ENCODE peak calls at places on chromosomes 7 and 10, in four cellular contexts. Y, G, V and J are unnamed samples.
A peak's percentile ranks its signal among the peaks of the same experiment; 100 is the strongest.

GRCh38 chr10:59623100-59623822 is 86.4 kb downstream of the SLC16A9 start:
- DNase-seq in Y (no peak), G (no peak), V (no peak), J (no peak)

GRCh38 chr10:100731603-100732596 is 13.5 kb upstream of the PAX2 start:
- DNase-seq in Y (no peak), G (peak; percentile 33), V (no peak), J (no peak)

GRCh38 chr7:19268737-19269136 is 123.5 kb upstream of the FERD3L start:
- DNase-seq in Y (no peak), G (no peak), V (no peak), J (no peak)

GRCh38 chr10:5419466-5420094 is 7.2 kb downstream of the NET1 start:
- DNase-seq in Y (no peak), G (no peak), V (no peak), J (no peak)

GRCh38 chr10:132671171-132672154 is 114.5 kb downstream of the NKX6-2 start:
- DNase-seq in Y (no peak), G (no peak), V (peak; percentile 59), J (peak; percentile 24)

GRCh38 chr10:91220194-91220953 is at the start of gene PCGF5:
- DNase-seq in Y (peak; percentile 29), G (peak; percentile 96), V (peak; percentile 86), J (peak; percentile 89)

GRCh38 chr10:66414943-66415342 is 510.9 kb upstream of the LRRTM3 start:
- DNase-seq in Y (no peak), G (no peak), V (no peak), J (no peak)

GRCh38 chr10:109978481-109978880 is 29.3 kb upstream of the ADD3 start:
- DNase-seq in Y (no peak), G (no peak), V (peak; percentile 44), J (peak; percentile 74)

GRCh38 chr10:61902448-61903183 is 1.1 kb downstream of the ARID5B start:
- DNase-seq in Y (no peak), G (peak; percentile 62), V (peak; percentile 42), J (no peak)

GRCh38 chr7:67484244-67484751 is 487.7 kb downstream of the TYW1 start:
- DNase-seq in Y (peak; percentile 61), G (peak; percentile 77), V (peak; percentile 73), J (peak; percentile 80)

GRCh38 chr10:70492786-70493659 is 14.5 kb downstream of the PALD1 start:
- DNase-seq in Y (no peak), G (no peak), V (no peak), J (no peak)
- TF ChIP-seq TEAD4 in Y (no peak), G (no peak), V (no peak), J (no peak)

DNA sequence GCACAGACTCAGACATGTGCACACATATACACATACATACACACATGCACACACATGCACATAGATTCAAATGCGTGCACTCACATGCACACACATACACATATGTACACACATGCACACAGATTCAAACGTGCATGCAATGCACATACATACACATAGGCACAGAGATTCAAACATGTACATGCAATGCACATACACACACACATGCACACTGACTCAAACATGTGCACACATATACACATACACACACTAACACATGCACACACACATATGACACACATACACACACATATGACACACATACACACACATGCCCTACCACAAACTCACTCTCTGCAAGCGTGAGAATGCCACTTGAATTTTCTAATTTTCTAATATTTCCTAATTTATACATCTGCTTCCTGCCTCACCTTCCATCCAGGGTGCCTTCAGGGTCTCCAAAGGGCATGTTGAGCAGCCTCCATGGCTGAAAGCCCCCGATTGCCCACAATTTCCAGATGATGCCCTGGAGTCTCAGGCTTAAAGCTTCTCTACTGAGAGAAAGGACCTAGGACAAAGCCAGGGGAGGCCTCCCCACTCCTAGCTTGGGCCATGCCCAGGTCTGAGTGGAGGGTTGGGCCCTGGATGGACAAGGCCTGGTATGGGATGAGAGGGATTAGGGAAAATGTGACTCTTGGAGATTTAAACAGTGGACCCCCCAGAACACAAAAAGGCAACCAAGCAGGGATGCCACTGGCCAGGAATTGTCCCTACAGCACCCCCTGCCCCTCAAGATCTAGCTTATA is 487.1 kb downstream of the TCERG1L start:
- DNase-seq in Y (no peak), G (no peak), V (no peak), J (no peak)
- TF ChIP-seq TEAD4 in Y (no peak), G (no peak), V (no peak), J (no peak)

DNA sequence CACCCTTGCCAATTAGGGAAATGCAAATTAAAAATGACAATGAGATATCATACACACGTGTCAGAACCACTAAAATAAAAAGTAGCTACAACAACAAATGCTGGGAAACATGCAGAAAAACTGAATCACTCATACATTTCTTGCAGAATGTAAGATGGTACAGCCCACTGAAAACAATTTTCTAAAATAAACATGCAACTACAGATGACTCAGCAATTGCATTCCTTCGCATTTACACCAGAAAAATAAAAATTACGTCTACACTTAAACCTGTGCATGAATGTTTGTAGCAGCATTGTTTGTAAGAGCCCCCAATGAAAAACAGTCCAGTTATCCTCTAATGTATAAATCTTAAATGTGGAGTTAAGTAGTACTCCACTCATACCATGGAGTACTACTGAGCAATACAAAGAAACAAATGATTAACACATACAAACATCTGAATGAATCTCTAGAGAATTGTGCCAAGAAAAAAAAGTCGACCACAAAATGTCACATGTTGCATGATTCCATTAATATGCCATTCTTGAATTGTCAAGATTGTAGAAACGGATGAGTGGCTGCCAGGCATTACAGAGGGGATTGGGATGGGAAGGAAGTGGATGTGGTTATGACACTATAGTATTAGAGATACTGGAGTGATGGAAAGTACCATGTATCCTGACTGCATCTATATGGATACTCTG is 134.6 kb upstream of the NPSR1 start:
- DNase-seq in Y (no peak), G (no peak), V (no peak), J (no peak)
- TF ChIP-seq TEAD4 in Y (no peak), G (no peak), V (no peak), J (no peak)

DNA sequence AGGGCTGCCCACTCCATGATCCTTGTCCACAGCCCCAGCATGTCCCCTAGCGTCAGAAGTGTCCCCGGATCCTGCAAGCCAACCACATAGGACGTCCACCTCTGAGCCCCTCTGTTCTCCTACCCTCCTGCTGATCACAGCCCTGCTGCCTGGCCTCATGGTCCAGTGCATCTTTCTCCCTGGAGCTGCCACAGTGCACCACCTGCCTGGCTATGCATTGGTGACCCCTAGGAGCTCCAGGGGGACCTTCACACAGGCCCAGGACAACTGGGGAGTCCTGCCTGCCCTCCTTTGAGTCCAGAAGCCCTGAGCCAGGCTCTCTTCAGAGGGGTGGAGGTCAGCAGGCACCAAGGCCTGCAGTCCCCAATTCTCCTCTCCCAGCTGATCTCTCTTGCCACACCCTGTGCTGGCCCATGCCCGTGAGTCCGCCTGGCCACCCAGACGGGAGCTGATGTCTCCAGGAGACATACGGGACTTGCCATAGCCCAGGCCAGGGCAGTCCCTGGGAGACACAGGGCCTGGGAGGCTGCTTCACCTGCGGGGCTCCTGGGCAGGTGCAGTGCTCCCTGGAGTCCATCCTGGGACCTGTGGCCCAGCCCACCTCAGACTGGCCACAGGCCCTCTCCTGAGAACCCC is 77.4 kb upstream of the RET start:
- DNase-seq in Y (no peak), G (peak; percentile 19), V (no peak), J (no peak)
- TF ChIP-seq TEAD4 in Y (no peak), G (no peak), V (no peak), J (no peak)

DNA sequence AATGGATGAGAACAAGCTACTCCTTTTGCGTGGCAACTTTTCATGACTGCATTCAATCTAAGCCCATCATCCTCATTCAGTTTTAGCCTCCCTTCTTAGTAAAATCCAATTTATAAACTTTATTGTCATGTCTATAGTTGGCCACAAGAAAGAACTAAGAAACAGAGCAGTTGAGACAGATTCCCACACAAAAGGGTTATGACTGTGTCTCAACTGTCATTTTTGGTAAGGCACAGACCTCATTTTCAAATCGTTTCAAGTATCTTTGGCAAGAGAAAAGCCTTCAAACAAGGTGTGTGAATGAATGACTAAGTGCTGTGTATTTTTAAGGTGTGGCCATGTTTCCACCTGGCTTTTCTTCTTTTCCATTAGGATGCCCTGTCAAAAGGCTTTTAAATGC is 84.2 kb upstream of the CREB5 start:
- DNase-seq in Y (no peak), G (no peak), V (no peak), J (no peak)
- TF ChIP-seq TEAD4 in Y (no peak), G (no peak), V (no peak), J (no peak)

GRCh38 chr7:79823246-79823951 is 311.2 kb upstream of the GNAI1 start:
- DNase-seq in Y (no peak), G (no peak), V (no peak), J (no peak)
- TF ChIP-seq TEAD4 in Y (no peak), G (no peak), V (no peak), J (no peak)

DNA sequence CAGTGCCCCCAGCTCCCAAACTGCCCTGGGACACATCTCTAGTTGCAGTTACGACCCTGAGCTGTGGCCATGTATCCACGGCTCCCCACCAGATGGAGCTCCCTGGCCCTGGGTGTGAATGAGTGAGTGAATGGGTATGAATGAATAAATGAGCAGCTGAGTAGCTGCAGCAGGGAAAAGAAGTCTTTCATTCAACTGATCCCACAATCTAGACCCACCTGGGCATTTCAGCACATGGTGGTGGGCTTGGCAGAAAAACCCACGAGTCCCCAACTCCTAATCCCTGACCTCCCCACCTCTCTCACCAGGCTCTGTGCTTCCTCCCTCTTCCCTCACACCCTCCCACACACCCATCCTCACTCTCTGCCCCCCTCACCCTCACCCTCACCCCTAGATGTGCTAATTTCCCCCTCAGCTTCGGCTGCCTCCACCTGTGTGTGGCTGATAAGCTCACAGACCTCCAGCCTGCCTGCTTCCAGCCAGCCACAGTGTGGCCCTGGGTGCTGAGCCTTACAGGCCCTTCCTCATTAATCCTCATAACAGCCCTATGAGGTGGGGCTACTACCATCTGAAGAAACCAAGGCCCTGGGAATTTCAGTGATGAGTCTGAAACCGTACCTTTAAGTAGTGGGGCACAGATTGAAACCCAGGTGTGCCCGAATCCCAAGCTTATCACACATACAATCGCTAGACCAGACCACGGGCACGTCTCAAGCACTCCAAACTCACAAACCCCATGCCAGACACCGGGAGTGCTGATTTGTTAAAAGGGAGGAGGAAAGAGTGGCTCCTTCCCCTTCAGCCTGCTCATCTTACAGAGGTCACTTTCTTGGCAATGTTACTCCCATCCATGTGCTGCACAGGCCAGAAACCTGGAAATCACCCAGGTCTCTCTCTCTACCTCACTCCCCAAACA is 2.2 kb upstream of the ATP6V1F start:
- DNase-seq in Y (no peak), G (no peak), V (peak; percentile 91), J (no peak)
- TF ChIP-seq TEAD4 in Y (no peak), G (no peak), V (no peak), J (no peak)

DNA sequence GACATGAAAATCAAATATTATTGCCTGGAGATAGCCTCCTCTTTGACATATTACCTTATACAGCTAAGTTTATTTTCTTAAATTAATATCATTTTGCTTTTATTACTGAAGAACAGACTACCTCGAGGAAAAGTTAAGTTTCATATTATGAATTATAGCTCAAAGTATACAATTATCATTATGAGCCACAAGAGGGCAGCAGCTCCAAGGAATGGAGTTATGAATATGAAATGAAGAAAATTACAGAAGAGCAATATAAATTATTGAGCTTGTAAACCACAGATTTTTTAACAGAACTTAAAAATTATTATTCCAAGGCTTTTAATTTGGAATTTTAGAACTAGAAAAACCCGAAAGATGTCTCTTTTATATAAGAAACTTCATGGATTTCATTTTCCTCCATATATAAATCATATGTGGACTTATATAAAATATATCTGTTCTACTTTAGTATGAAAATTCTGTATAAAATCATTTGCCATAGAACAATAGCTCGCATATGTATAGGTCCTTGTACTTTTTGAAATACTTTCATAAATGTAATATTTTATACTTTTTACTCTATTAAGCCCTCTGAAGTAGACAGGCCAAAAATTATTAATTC is 40.1 kb downstream of the IQUB start:
- DNase-seq in Y (no peak), G (peak; percentile 41), V (peak; percentile 52), J (no peak)
- TF ChIP-seq TEAD4 in Y (no peak), G (no peak), V (no peak), J (no peak)